ENCODE peak calls at places on chromosomes 13 and 19, in six cellular contexts. One of them, this sample, is unnamed.

GRCh38 chr19:1811472-1811894 is 593 bp downstream of the ATP8B3 start:
- DNase-seq in choroid plexus epithelial cell: peak
- DNase-seq in neural crest cell: no peak
- DNase-seq in astrocyte: peak
- DNase-seq in nephron progenitor cell: no peak
- DNase-seq in AG10803: peak
- DNase-seq in this sample: peak

GRCh38 chr19:13091400-13092161 is 11.1 kb downstream of the LYL1 start:
- DNase-seq in choroid plexus epithelial cell: peak
- DNase-seq in neural crest cell: no peak
- DNase-seq in astrocyte: peak
- DNase-seq in nephron progenitor cell: no peak
- DNase-seq in AG10803: peak
- DNase-seq in this sample: no peak

GRCh38 chr13:40640845-40641458 is 25.5 kb downstream of the FOXO1 start:
- DNase-seq in choroid plexus epithelial cell: no peak
- DNase-seq in neural crest cell: no peak
- DNase-seq in astrocyte: no peak
- DNase-seq in nephron progenitor cell: no peak
- DNase-seq in AG10803: no peak
- DNase-seq in this sample: no peak

GRCh38 chr13:43316997-43317396 is 293.6 kb downstream of the DNAJC15 start:
- DNase-seq in choroid plexus epithelial cell: peak
- DNase-seq in neural crest cell: no peak
- DNase-seq in astrocyte: peak
- DNase-seq in nephron progenitor cell: no peak
- DNase-seq in AG10803: peak
- DNase-seq in this sample: no peak

GRCh38 chr19:44988896-44989563 is 12.2 kb upstream of the RELB start:
- DNase-seq in choroid plexus epithelial cell: peak
- DNase-seq in neural crest cell: peak
- DNase-seq in astrocyte: peak
- DNase-seq in nephron progenitor cell: peak
- DNase-seq in AG10803: peak
- DNase-seq in this sample: peak

GRCh38 chr19:40279120-40279551 is 6.0 kb downstream of the AKT2 start:
- DNase-seq in choroid plexus epithelial cell: peak
- DNase-seq in neural crest cell: no peak
- DNase-seq in astrocyte: peak
- DNase-seq in nephron progenitor cell: no peak
- DNase-seq in AG10803: peak
- DNase-seq in this sample: no peak

GRCh38 chr13:25881136-25881926 is 170.5 kb downstream of the SHISA2 start:
- DNase-seq in choroid plexus epithelial cell: peak
- DNase-seq in neural crest cell: no peak
- DNase-seq in astrocyte: peak
- DNase-seq in nephron progenitor cell: no peak
- DNase-seq in AG10803: no peak
- DNase-seq in this sample: no peak

GRCh38 chr19:35457173-35457572 is 9.1 kb downstream of the FFAR2 start:
- DNase-seq in choroid plexus epithelial cell: no peak
- DNase-seq in neural crest cell: no peak
- DNase-seq in astrocyte: no peak
- DNase-seq in nephron progenitor cell: no peak
- DNase-seq in AG10803: no peak
- DNase-seq in this sample: no peak

GRCh38 chr19:46791944-46792343 is 3.5 kb upstream of the SLC1A5 start:
- DNase-seq in choroid plexus epithelial cell: no peak
- DNase-seq in neural crest cell: no peak
- DNase-seq in astrocyte: no peak
- DNase-seq in nephron progenitor cell: no peak
- DNase-seq in AG10803: no peak
- DNase-seq in this sample: peak

GRCh38 chr19:6599866-6600454 is 9.0 kb upstream of the CD70 start:
- DNase-seq in choroid plexus epithelial cell: no peak
- DNase-seq in neural crest cell: no peak
- DNase-seq in astrocyte: no peak
- DNase-seq in nephron progenitor cell: no peak
- DNase-seq in AG10803: no peak
- DNase-seq in this sample: no peak

GRCh38 chr19:14072535-14073231 is at the start of gene MISP3:
- DNase-seq in choroid plexus epithelial cell: peak
- DNase-seq in neural crest cell: no peak
- DNase-seq in astrocyte: peak
- DNase-seq in nephron progenitor cell: peak
- DNase-seq in AG10803: no peak
- DNase-seq in this sample: no peak

GRCh38 chr19:42111811-42112210 is 20.4 kb downstream of the POU2F2 start:
- DNase-seq in choroid plexus epithelial cell: peak
- DNase-seq in neural crest cell: no peak
- DNase-seq in astrocyte: peak
- DNase-seq in nephron progenitor cell: no peak
- DNase-seq in AG10803: peak
- DNase-seq in this sample: peak

GRCh38 chr19:16319466-16319865 is 5.2 kb upstream of the KLF2 start:
- DNase-seq in choroid plexus epithelial cell: peak
- DNase-seq in neural crest cell: no peak
- DNase-seq in astrocyte: no peak
- DNase-seq in nephron progenitor cell: no peak
- DNase-seq in AG10803: peak
- DNase-seq in this sample: no peak

GRCh38 chr13:40662866-40663265 is 3.6 kb downstream of the FOXO1 start:
- DNase-seq in choroid plexus epithelial cell: peak
- DNase-seq in neural crest cell: no peak
- DNase-seq in astrocyte: no peak
- DNase-seq in nephron progenitor cell: no peak
- DNase-seq in AG10803: no peak
- DNase-seq in this sample: no peak

GRCh38 chr13:62678039-62678438 is 1262.4 kb upstream of the PCDH20 start:
- DNase-seq in choroid plexus epithelial cell: peak
- DNase-seq in neural crest cell: no peak
- DNase-seq in astrocyte: no peak
- DNase-seq in nephron progenitor cell: no peak
- DNase-seq in AG10803: no peak
- DNase-seq in this sample: no peak

GRCh38 chr13:93646247-93646646 is 419.6 kb downstream of the GPC6 start:
- DNase-seq in choroid plexus epithelial cell: no peak
- DNase-seq in neural crest cell: no peak
- DNase-seq in astrocyte: peak
- DNase-seq in nephron progenitor cell: no peak
- DNase-seq in AG10803: no peak
- DNase-seq in this sample: no peak

GRCh38 chr13:111962431-111962891 is 104.5 kb upstream of the SOX1 start:
- DNase-seq in choroid plexus epithelial cell: no peak
- DNase-seq in neural crest cell: no peak
- DNase-seq in astrocyte: no peak
- DNase-seq in nephron progenitor cell: no peak
- DNase-seq in AG10803: no peak
- DNase-seq in this sample: no peak

GRCh38 chr19:45637890-45638667 is 1.1 kb downstream of the EML2 start:
- DNase-seq in choroid plexus epithelial cell: peak
- DNase-seq in neural crest cell: no peak
- DNase-seq in astrocyte: peak
- DNase-seq in nephron progenitor cell: no peak
- DNase-seq in AG10803: peak
- DNase-seq in this sample: peak

GRCh38 chr19:3046621-3047306 is 15.5 kb downstream of the TLE5 start:
- DNase-seq in choroid plexus epithelial cell: no peak
- DNase-seq in neural crest cell: no peak
- DNase-seq in astrocyte: no peak
- DNase-seq in nephron progenitor cell: peak
- DNase-seq in AG10803: no peak
- DNase-seq in this sample: no peak

GRCh38 chr13:70339738-70340137 is 231.5 kb upstream of the KLHL1 start:
- DNase-seq in choroid plexus epithelial cell: peak
- DNase-seq in neural crest cell: no peak
- DNase-seq in astrocyte: no peak
- DNase-seq in nephron progenitor cell: peak
- DNase-seq in AG10803: no peak
- DNase-seq in this sample: no peak

GRCh38 chr13:26048745-26049144 is 3.1 kb downstream of the SHISA2 start:
- DNase-seq in choroid plexus epithelial cell: peak
- DNase-seq in neural crest cell: no peak
- DNase-seq in astrocyte: no peak
- DNase-seq in nephron progenitor cell: no peak
- DNase-seq in AG10803: no peak
- DNase-seq in this sample: no peak

GRCh38 chr19:6580313-6580712 is 10.6 kb downstream of the CD70 start:
- DNase-seq in choroid plexus epithelial cell: no peak
- DNase-seq in neural crest cell: no peak
- DNase-seq in astrocyte: peak
- DNase-seq in nephron progenitor cell: no peak
- DNase-seq in AG10803: peak
- DNase-seq in this sample: peak

GRCh38 chr13:20616059-20616797 is 49.3 kb downstream of the IFT88 start:
- DNase-seq in choroid plexus epithelial cell: peak
- DNase-seq in neural crest cell: no peak
- DNase-seq in astrocyte: peak
- DNase-seq in nephron progenitor cell: no peak
- DNase-seq in AG10803: peak
- DNase-seq in this sample: peak

GRCh38 chr13:50627111-50627510 is 216.4 kb downstream of the DLEU7 start:
- DNase-seq in choroid plexus epithelial cell: peak
- DNase-seq in neural crest cell: no peak
- DNase-seq in astrocyte: no peak
- DNase-seq in nephron progenitor cell: no peak
- DNase-seq in AG10803: no peak
- DNase-seq in this sample: no peak

GRCh38 chr19:53511933-53512374 is 26.0 kb upstream of the ZNF331 start:
- DNase-seq in choroid plexus epithelial cell: peak
- DNase-seq in neural crest cell: peak
- DNase-seq in astrocyte: peak
- DNase-seq in nephron progenitor cell: peak
- DNase-seq in AG10803: peak
- DNase-seq in this sample: peak

GRCh38 chr13:103101500-103101899 is 35.3 kb upstream of the SLC10A2 start:
- DNase-seq in choroid plexus epithelial cell: no peak
- DNase-seq in neural crest cell: no peak
- DNase-seq in astrocyte: no peak
- DNase-seq in nephron progenitor cell: no peak
- DNase-seq in AG10803: no peak
- DNase-seq in this sample: no peak

DNA sequence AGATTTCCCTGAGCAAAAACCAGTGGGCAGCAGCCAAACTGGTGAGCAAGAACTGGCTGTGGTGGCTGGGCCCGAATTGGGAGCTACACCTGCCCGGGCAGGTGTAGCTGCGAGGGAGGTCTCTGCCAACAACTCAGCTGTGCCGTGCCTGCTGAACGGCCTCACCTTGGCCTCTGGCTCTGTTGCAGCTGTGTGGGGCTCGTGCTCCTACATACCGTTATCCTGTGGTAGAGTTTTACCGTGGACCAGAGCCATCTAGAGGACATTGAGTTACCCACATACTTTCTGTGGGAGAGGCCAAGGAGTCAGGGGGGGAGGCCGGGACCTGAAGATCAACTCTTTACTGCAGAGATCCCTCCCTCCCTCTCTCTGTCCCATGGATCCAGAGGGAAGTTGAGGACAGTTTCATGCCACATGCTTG is 113.2 kb downstream of the TM9SF2 start:
- DNase-seq in choroid plexus epithelial cell: peak
- DNase-seq in neural crest cell: no peak
- DNase-seq in astrocyte: no peak
- DNase-seq in nephron progenitor cell: no peak
- DNase-seq in AG10803: no peak
- DNase-seq in this sample: peak
- TF ChIP-seq CTCF in choroid plexus epithelial cell: peak
- TF ChIP-seq CTCF in neural crest cell: peak
- TF ChIP-seq CTCF in astrocyte: no peak
- TF ChIP-seq CTCF in nephron progenitor cell: peak
- TF ChIP-seq CTCF in AG10803: no peak
- TF ChIP-seq CTCF in this sample: peak

GRCh38 chr19:4653793-4654436 is 14.6 kb downstream of the TNFAIP8L1 start:
- DNase-seq in choroid plexus epithelial cell: no peak
- DNase-seq in neural crest cell: no peak
- DNase-seq in astrocyte: no peak
- DNase-seq in nephron progenitor cell: no peak
- DNase-seq in AG10803: no peak
- DNase-seq in this sample: no peak
- TF ChIP-seq CTCF in choroid plexus epithelial cell: no peak
- TF ChIP-seq CTCF in neural crest cell: no peak
- TF ChIP-seq CTCF in astrocyte: no peak
- TF ChIP-seq CTCF in nephron progenitor cell: no peak
- TF ChIP-seq CTCF in AG10803: no peak
- TF ChIP-seq CTCF in this sample: no peak

DNA sequence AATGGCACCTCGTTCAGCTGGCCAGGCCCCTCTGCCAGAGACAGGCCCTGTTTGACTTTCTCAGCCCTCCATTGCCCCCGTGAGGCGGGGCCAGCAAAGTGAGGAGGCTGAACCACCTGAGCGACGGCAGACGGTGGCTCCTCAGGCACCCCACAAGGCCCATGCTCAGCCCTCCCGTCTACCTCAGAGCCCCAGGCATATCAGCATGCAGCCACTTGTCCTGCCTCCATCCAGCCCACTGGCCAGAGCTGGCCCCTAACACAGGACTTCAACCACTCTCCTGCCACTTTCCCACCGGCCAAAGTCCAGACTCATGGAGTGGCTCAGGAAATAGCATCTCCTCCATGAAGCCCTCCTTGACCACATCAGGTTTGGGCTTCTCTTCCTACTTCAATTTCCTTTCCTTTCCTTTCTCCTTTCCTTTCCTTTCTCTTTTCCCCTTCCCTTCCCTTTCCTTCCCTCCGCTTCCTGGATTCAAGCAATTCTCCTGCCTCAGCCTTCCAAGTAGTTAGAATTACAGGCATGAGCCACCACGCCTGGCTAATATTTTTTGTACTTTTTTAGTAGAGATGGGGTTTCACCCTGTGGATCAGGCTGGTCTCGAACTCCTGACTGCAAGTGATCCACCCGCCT is 9.3 kb downstream of the SLC7A10 start:
- DNase-seq in choroid plexus epithelial cell: no peak
- DNase-seq in neural crest cell: no peak
- DNase-seq in astrocyte: no peak
- DNase-seq in nephron progenitor cell: no peak
- DNase-seq in AG10803: no peak
- DNase-seq in this sample: no peak
- TF ChIP-seq CTCF in choroid plexus epithelial cell: no peak
- TF ChIP-seq CTCF in neural crest cell: no peak
- TF ChIP-seq CTCF in astrocyte: no peak
- TF ChIP-seq CTCF in nephron progenitor cell: no peak
- TF ChIP-seq CTCF in AG10803: no peak
- TF ChIP-seq CTCF in this sample: no peak

GRCh38 chr19:55103190-55103589 is 14.2 kb downstream of the PPP1R12C start:
- DNase-seq in choroid plexus epithelial cell: no peak
- DNase-seq in neural crest cell: no peak
- DNase-seq in astrocyte: no peak
- DNase-seq in nephron progenitor cell: no peak
- DNase-seq in AG10803: no peak
- DNase-seq in this sample: no peak

GRCh38 chr19:55101261-55101660 is 16.2 kb downstream of the PPP1R12C start:
- DNase-seq in choroid plexus epithelial cell: no peak
- DNase-seq in neural crest cell: no peak
- DNase-seq in astrocyte: no peak
- DNase-seq in nephron progenitor cell: no peak
- DNase-seq in AG10803: no peak
- DNase-seq in this sample: no peak

GRCh38 chr19:55097864-55098715 is 19.3 kb downstream of the PPP1R12C start:
- DNase-seq in choroid plexus epithelial cell: no peak
- DNase-seq in neural crest cell: no peak
- DNase-seq in astrocyte: no peak
- DNase-seq in nephron progenitor cell: no peak
- DNase-seq in AG10803: no peak
- DNase-seq in this sample: no peak

GRCh38 chr19:55098716-55099556 is 18.5 kb downstream of the PPP1R12C start:
- DNase-seq in choroid plexus epithelial cell: no peak
- DNase-seq in neural crest cell: no peak
- DNase-seq in astrocyte: no peak
- DNase-seq in nephron progenitor cell: peak
- DNase-seq in AG10803: no peak
- DNase-seq in this sample: no peak

GRCh38 chr19:55099557-55100506 is 17.6 kb downstream of the PPP1R12C start:
- DNase-seq in choroid plexus epithelial cell: no peak
- DNase-seq in neural crest cell: no peak
- DNase-seq in astrocyte: no peak
- DNase-seq in nephron progenitor cell: peak
- DNase-seq in AG10803: no peak
- DNase-seq in this sample: no peak
- TF ChIP-seq CTCF in choroid plexus epithelial cell: peak
- TF ChIP-seq CTCF in neural crest cell: peak
- TF ChIP-seq CTCF in astrocyte: peak
- TF ChIP-seq CTCF in nephron progenitor cell: peak
- TF ChIP-seq CTCF in AG10803: peak
- TF ChIP-seq CTCF in this sample: peak